ENCODE peak calls at places on chromosomes 4 and X, in ten cellular contexts. Z, N, Y, U, I, F, H, V, G and D are unnamed samples.

GRCh38 chr4:48748949-48749596 is 31.0 kb downstream of the FRYL start:
- DNase-seq in Y (peak), F (peak), U (no peak), N (peak), G (no peak), H (no peak), V (no peak), Z (no peak), I (no peak), D (no peak)

GRCh38 chr4:8778301-8778700 is 93.3 kb downstream of the HMX1 start:
- DNase-seq in V (no peak), F (no peak), I (no peak), Z (no peak), N (no peak), U (no peak), G (no peak), H (no peak), Y (no peak), D (no peak)

GRCh38 chrX:82757614-82758013 is 750.5 kb upstream of the POU3F4 start:
- DNase-seq in I (peak), Z (no peak), G (peak), N (peak), Y (peak), H (no peak), U (no peak), F (no peak), V (no peak), D (no peak)

GRCh38 chr4:16969696-16970135 is 71.3 kb upstream of the LDB2 start:
- DNase-seq in Y (peak), V (no peak), G (peak), F (no peak), Z (no peak), I (no peak), U (no peak), H (peak), N (peak), D (no peak)

GRCh38 chr4:124028172-124028571 is 631.6 kb downstream of the SPRY1 start:
- DNase-seq in N (peak), Y (peak), Z (no peak), H (no peak), F (no peak), I (no peak), U (no peak), G (no peak), V (no peak), D (no peak)

GRCh38 chr4:77072195-77072753 is 3.5 kb downstream of the CCNI start:
- DNase-seq in G (no peak), Y (no peak), Z (no peak), N (no peak), U (no peak), V (peak), I (peak), F (no peak), H (no peak), D (no peak)

GRCh38 chr4:149825336-149825735 is 9.7 kb upstream of the IQCM start:
- DNase-seq in V (no peak), Y (no peak), N (peak), I (peak), Z (no peak), H (no peak), F (no peak), G (no peak), U (no peak), D (no peak)

GRCh38 chr4:37717575-37717974 is 31.4 kb upstream of the RELL1 start:
- DNase-seq in V (no peak), Y (peak), F (no peak), U (no peak), Z (no peak), I (peak), H (peak), N (peak), G (peak), D (no peak)

GRCh38 chrX:47384502-47384901 is 14.1 kb downstream of the ZNF157 start:
- DNase-seq in H (peak), Y (peak), N (peak), Z (peak), F (peak), I (peak), U (peak), G (peak), V (peak), D (no peak)

DNA sequence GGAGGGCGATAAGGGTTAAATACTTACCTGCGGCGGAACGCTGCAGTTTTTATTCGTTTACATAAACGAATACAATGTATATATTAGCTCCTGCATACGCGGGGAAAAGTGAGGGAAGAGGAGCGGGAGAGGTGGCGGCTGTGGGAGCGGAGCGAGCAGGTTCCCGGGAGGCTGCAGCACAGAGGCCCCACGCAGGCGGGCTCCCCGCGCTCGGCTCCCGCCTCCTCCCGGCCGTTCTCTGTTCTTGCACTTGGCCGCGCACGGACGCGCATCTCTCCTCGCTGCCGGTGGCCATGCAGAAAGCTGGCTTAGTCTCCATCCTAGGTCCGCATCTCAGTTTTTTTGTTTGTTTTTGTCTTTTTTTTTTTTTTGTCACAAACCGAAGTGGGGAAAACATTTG is 340.4 kb upstream of the FAT1 start:
- DNase-seq in H (no peak), Y (no peak), F (no peak), G (no peak), I (no peak), V (no peak), Z (no peak), N (no peak), U (no peak), D (no peak)
- TF ChIP-seq CTCF in H (no peak), Y (no peak), F (no peak), G (no peak), I (no peak), V (no peak), Z (no peak), N (no peak), U (no peak), D (no peak)

DNA sequence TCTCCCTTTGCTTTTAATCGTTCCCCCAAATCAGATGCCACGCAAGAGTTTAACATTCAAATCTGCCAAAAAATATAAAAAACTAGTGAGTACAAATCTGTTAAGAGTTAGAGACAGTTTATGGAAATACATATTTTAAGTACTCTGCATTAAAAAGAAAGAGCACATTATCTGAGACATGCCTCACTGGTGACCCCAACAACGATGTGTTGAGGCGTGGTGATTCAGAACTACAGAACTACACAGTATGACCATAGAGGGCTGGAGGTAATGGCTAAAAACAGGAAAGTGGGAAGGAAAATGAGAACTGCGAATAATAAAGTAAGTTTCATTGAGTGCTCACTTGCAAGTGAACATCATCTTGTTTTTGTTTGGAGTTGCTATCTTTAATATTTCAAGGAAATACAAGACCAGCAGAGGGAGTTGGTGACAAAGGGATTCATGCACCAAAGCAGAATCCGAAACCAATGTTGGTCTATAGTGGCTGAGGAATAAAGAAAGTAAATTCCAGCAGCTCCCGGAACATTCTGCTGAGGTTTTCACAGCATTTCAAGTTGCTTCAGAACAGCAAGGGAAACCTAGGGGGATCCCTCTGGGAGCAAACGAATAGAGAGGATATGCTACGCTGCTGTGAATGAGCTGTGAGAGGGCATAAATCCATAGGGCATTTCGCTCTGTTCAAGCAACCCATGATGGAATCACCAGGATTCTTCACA is 92.2 kb downstream of the DCHS2 start:
- DNase-seq in V (no peak), Y (peak), U (no peak), G (peak), F (peak), N (no peak), H (no peak), Z (no peak), I (peak), D (no peak)
- TF ChIP-seq CTCF in V (peak), Y (peak), U (no peak), G (peak), F (peak), N (peak), H (peak), Z (peak), I (peak), D (peak)

GRCh38 chr4:13970349-13970748 is 342.8 kb upstream of the BOD1L1 start:
- DNase-seq in F (no peak), Z (no peak), U (no peak), H (no peak), I (no peak), N (peak), G (no peak), Y (peak), V (no peak), D (no peak)

GRCh38 chr4:13968723-13969122 is 341.2 kb upstream of the BOD1L1 start:
- DNase-seq in Y (no peak), N (peak), I (peak), U (no peak), F (no peak), H (no peak), V (no peak), G (no peak), Z (no peak), D (no peak)

GRCh38 chr4:13963601-13964000 is 336.1 kb upstream of the BOD1L1 start:
- DNase-seq in F (no peak), Z (no peak), N (peak), H (no peak), Y (peak), U (no peak), V (no peak), G (peak), I (no peak), D (no peak)

DNA sequence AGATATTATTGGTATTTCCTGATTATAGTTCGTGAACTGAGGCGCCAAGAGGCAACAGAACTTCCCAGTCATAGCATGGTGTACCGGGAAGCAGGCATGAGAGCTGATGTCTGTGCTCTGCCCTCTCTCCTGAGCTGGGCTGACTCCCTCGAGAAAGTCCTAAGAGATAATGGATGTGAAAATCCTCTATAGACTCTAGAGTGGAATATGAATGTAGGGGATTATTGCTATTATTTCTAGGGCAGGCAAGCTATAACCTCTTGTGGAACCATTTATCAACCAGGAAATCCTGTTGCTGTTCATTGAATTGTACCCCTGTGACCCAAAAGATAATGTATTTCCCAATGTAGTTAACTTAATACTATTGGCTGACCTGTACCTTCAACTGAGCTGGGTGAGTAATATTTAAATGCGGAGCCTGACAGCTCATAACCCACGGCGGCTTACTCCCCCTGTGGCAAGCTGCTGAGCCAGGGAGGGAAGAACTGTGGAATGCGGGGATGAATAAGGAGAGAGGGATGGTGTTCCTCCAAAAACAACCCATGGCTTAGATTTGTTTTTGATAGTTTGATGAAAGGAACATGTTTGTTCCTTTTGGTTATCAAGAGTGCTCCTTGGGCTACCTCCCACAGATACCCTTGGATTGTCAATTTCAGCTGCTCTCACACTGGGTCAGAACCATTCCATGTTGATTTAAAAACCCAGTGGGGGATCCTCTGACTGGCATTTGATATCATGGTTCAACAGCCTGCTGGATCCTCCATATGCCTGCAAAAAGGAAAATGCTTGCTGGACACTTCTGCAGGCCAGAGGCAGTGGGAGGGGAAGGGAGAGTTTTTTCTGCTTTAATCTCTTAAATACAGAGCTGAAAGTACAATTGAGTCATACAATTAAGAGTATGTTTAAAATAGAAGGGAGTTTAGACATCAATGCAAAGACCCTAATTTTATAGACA is 339.0 kb upstream of the BOD1L1 start:
- DNase-seq in I (peak), Y (peak), G (peak), H (peak), Z (no peak), N (peak), U (no peak), V (no peak), F (no peak), D (no peak)
- TF ChIP-seq CTCF in I (no peak), Y (peak), G (peak), H (peak), Z (no peak), N (no peak), U (no peak), V (no peak), F (peak), D (peak)

GRCh38 chr4:174539571-174539970 is 17.3 kb upstream of the HPGD start:
- DNase-seq in Y (no peak), U (no peak), Z (no peak), F (no peak), V (no peak), G (no peak), H (no peak), I (no peak), N (no peak), D (no peak)
- TF ChIP-seq CTCF in Y (no peak), U (no peak), Z (no peak), F (no peak), V (no peak), G (no peak), H (no peak), I (no peak), N (no peak), D (no peak)

GRCh38 chr4:169330095-169330494 is 59.3 kb upstream of the SH3RF1 start:
- DNase-seq in F (no peak), N (no peak), I (no peak), V (no peak), G (no peak), H (no peak), Y (no peak), Z (no peak), U (no peak), D (no peak)
- TF ChIP-seq CTCF in F (no peak), N (no peak), I (no peak), V (no peak), G (no peak), H (no peak), Y (no peak), Z (no peak), U (no peak), D (no peak)

GRCh38 chr4:108685036-108685686 is 34.8 kb downstream of the OSTC start:
- DNase-seq in G (peak), Z (no peak), U (no peak), I (peak), H (no peak), Y (peak), F (no peak), V (no peak), N (peak), D (no peak)

GRCh38 chr4:108681321-108681809 is 31.0 kb downstream of the OSTC start:
- DNase-seq in Z (no peak), H (no peak), V (no peak), U (no peak), I (no peak), N (no peak), F (no peak), Y (no peak), G (peak), D (no peak)

GRCh38 chr4:108683479-108683878 is 33.1 kb downstream of the OSTC start:
- DNase-seq in F (no peak), N (peak), U (no peak), H (peak), I (peak), Z (no peak), V (peak), G (peak), Y (peak), D (no peak)
- TF ChIP-seq CTCF in F (peak), N (peak), U (peak), H (peak), I (peak), Z (peak), V (peak), G (peak), Y (peak), D (peak)

DNA sequence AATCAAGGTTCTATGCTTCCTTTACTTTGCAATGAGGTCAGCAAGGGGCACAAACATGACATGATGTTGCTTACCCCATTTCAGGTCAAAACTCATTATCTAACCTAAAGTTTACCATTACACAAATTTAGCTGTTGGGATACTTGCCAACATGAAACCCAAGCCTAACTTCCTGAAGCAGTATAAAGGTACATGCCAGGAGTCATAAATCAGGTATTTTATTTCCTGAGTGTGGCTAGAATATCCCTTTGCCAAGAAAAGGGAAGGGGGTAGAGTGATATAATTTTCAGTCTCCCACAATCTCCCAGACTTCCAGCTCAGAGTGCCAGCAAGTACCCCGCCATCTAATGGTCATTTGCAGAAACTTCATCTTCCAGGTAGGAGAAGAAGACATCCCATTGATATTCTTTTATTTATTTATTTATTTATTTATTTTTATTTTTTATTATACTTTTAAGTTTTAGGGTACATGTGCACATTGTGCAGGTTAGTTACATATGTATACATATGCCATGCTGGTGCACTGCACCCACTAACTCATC is 136.6 kb downstream of the NEXMIF start:
- DNase-seq in N (no peak), Z (no peak), H (no peak), I (no peak), F (no peak), U (no peak), G (no peak), Y (no peak), V (no peak), D (no peak)
- TF ChIP-seq CTCF in N (no peak), Z (no peak), H (peak), I (no peak), F (no peak), U (no peak), G (peak), Y (no peak), V (peak), D (no peak)

DNA sequence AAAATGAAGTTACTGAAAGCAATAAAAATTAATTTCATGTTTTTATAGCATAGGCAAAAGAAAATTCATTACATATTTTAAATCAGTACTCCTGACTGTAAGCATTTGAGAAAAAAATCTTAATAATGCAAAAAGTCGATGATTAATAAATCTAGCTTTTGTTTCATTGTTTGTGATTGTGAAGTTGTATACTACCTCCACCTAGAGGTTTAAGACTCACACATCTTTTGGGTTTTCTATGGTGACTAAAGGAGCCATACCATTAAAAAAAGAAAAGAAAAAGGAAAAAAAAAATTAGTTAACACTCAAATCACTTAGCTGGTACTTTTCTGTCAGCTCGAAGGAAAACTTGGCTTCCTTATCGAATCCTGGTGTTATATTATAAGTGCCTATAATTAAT is 2.0 kb downstream of the GABRA2 start:
- DNase-seq in G (no peak), V (no peak), I (no peak), F (no peak), H (no peak), Z (no peak), N (no peak), Y (no peak), U (no peak), D (no peak)
- TF ChIP-seq CTCF in G (no peak), V (no peak), I (no peak), F (no peak), H (no peak), Z (no peak), N (no peak), Y (no peak), U (no peak), D (no peak)